ENCODE peak calls at places on chromosome 5, in nine cellular contexts. N is neural progenitor cell, S is Caco-2, J is body of pancreas, L is sigmoid colon, F is A673, U is left ventricle myocardium inferior, M is endothelial cell of umbilical vein, H is right lobe of liver. V is an unnamed sample. For H3K4me1, the result is how much of the 10 kb centered on the place peaks cover.

GRCh38 chr5:90875456-90875855 is 316.9 kb downstream of the ADGRV1 start:
- DNase-seq in J (no peak), S (no peak), F (no peak), U (no peak), M (no peak), N (no peak), L (no peak), H (no peak), V (no peak)

GRCh38 chr5:115377468-115378217 is 81.2 kb upstream of the CCDC112 start:
- DNase-seq in H (no peak), U (no peak), M (peak), F (peak), J (no peak), L (no peak), S (no peak), N (no peak), V (no peak)

GRCh38 chr5:77935516-77936364 is 159.6 kb upstream of the TBCA start:
- DNase-seq in L (no peak), U (no peak), N (no peak), H (no peak), J (no peak), M (no peak), S (no peak), F (peak), V (no peak)

GRCh38 chr5:40401965-40402364 is 277.8 kb upstream of the PTGER4 start:
- DNase-seq in H (no peak), F (peak), N (no peak), J (no peak), U (no peak), M (no peak), S (no peak), L (no peak), V (no peak)

GRCh38 chr5:92838253-92838652 is 742.8 kb downstream of the NR2F1-AS1 start:
- DNase-seq in H (no peak), L (no peak), S (no peak), U (no peak), F (no peak), J (no peak), M (no peak), N (peak), V (no peak)

GRCh38 chr5:161230222-161230621 is 316.3 kb downstream of the GABRB2 start:
- DNase-seq in N (peak), U (no peak), S (peak), M (no peak), L (no peak), H (no peak), J (peak), F (no peak), V (peak)

GRCh38 chr5:61274561-61274960 is 57.5 kb upstream of the ZSWIM6 start:
- DNase-seq in U (no peak), S (no peak), N (no peak), M (no peak), F (no peak), H (no peak), J (no peak), L (no peak), V (no peak)

GRCh38 chr5:131981516-131981915 is 29.9 kb downstream of the ACSL6 start:
- DNase-seq in F (no peak), N (no peak), S (no peak), M (no peak), H (no peak), L (no peak), J (no peak), U (no peak), V (no peak)

GRCh38 chr5:147290261-147290660 is 55.4 kb downstream of the STK32A start:
- DNase-seq in S (no peak), H (no peak), N (peak), U (peak), L (no peak), F (no peak), J (peak), M (no peak), V (no peak)

GRCh38 chr5:13976867-13977479 is 32.5 kb upstream of the DNAH5 start:
- DNase-seq in M (peak), H (no peak), S (no peak), N (peak), U (no peak), F (peak), L (no peak), J (no peak), V (no peak)

GRCh38 chr5:134784241-134784920 is 25.8 kb downstream of the DDX46 start:
- DNase-seq in J (no peak), S (no peak), N (no peak), M (peak), H (no peak), L (no peak), U (no peak), F (peak), V (no peak)

GRCh38 chr5:89946514-89946913 is 463.0 kb downstream of the CETN3 start:
- DNase-seq in U (no peak), N (no peak), L (no peak), J (no peak), H (no peak), S (no peak), M (no peak), F (peak), V (no peak)

GRCh38 chr5:92403308-92403707 is 1020.2 kb upstream of the ARRDC3 start:
- DNase-seq in U (no peak), J (no peak), H (no peak), N (no peak), S (no peak), M (no peak), L (no peak), F (no peak), V (no peak)

GRCh38 chr5:55911784-55912653 is 60.9 kb downstream of the IL31RA start:
- DNase-seq in J (no peak), S (no peak), U (no peak), L (no peak), H (no peak), N (no peak), M (no peak), F (no peak), V (no peak)

GRCh38 chr5:147906326-147907095 is at the start of gene C5orf46:
- DNase-seq in S (no peak), U (no peak), M (no peak), L (no peak), J (no peak), F (peak), N (no peak), H (no peak), V (no peak)

GRCh38 chr5:17890501-17890900 is 256.2 kb downstream of the TAF11L14 start:
- DNase-seq in L (no peak), S (no peak), M (no peak), H (no peak), J (no peak), F (peak), U (no peak), N (no peak), V (no peak)

GRCh38 chr5:122129332-122129731 is at the start of gene ZNF474:
- DNase-seq in H (no peak), S (no peak), M (peak), L (peak), N (peak), U (no peak), J (no peak), F (peak), V (peak)
- H3K4me3 ChIP-seq in H (no peak), S (no peak), M (no peak), L (no peak), N (no peak), U (no peak), J (no peak), F (no peak), V (no peak)

GRCh38 chr5:96933764-96934163 is 2.1 kb upstream of the LNPEP start:
- DNase-seq in J (no peak), U (no peak), H (no peak), M (no peak), S (no peak), N (no peak), L (no peak), F (no peak), V (no peak)

GRCh38 chr5:96936431-96937221 is 746 bp downstream of the LNPEP start:
- DNase-seq in F (peak), M (peak), J (peak), U (peak), H (peak), L (peak), N (peak), S (peak), V (peak)

GRCh38 chr5:96935556-96936430 is at the start of gene LNPEP:
- DNase-seq in M (peak), L (peak), H (peak), U (peak), S (peak), F (peak), N (peak), J (peak), V (peak)

GRCh38 chr5:96934291-96934694 is 1.6 kb upstream of the LNPEP start:
- DNase-seq in J (peak), F (no peak), H (no peak), U (no peak), S (no peak), N (peak), L (no peak), M (no peak), V (peak)

GRCh38 chr5:96934695-96935555 is 955 bp upstream of the LNPEP start:
- DNase-seq in M (peak), S (peak), F (peak), L (peak), H (peak), J (peak), U (peak), N (peak), V (peak)
- TF ChIP-seq CTCF in M (no peak), S (no peak), F (no peak), L (no peak), H (peak), J (no peak), U (no peak), N (no peak), V (peak)

GRCh38 chr5:119319401-119319800 is 36.4 kb upstream of the TNFAIP8 start:
- DNase-seq in U (no peak), F (no peak), J (no peak), N (no peak), H (no peak), M (no peak), S (no peak), L (no peak), V (no peak)
- H3K4me1 ChIP-seq in U (under half), F (under half), J (under half), N (under half), H (under half), M (under half), S (under half), L (under half), V (under half)

DNA sequence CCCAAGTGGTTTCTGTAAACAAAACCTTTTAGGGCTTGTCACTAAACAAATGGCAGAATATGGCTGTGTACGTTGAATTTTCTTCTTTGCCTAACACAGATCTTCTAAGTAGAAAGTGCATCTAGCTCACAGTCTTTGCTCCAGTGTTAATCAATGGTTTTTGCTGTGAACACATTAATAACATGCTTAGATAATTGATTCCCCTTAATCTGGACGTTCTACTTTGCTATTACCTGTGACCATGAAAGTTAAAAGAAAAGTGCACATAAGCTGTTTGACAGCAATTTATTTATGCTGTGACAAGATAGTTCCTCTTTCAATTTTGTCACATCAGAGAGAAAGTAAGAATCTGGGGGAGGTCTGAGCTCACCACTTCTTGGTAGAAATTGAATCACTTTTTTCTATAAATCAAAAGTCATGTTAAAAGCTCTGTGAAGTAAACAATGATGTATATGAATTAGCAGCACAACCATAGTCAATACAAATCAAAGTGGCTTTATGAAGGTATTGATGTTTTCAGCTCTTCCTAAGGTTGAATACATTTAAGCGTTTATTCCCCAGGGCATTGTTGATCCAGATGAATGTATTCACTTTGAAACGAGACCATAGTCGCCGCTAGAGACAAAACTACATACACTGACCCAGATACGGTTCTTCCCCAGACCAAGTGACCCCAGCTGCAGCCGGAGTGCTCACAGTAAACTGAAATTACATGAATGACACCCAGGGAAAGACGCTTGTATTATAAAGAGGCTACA is 174.6 kb upstream of the ZNF608 start:
- DNase-seq in M (no peak), U (no peak), L (no peak), S (no peak), N (peak), F (no peak), J (no peak), H (no peak), V (no peak)
- H3K4me3 ChIP-seq in M (no peak), U (no peak), L (no peak), S (no peak), N (no peak), F (no peak), J (no peak), H (no peak), V (no peak)

DNA sequence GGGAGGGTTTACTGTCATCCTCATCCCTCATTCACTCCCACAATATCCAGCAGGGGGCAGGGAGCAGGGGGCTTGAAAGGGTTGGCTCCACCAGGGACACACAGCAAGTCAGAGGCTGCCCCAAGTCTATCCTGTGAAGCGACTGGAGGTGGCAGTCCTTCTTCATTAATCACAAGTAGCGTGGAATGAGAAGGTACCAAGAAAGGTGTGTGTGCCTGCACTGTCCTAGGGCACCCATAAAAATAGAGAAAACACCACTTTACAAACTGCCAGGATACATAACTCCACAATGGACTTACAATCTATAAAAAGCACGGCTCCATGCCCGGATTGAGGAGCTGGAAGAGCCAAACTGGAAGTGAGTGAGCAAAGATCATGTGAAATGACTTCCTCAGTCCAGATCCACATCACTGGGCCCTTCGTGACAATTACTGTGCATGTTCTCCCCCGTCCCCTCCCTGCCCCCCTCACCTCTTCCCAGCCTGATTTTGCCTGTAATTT is 183.9 kb downstream of the SLIT3 start:
- DNase-seq in S (peak), N (peak), U (no peak), L (no peak), M (peak), F (peak), H (no peak), J (no peak), V (no peak)
- TF ChIP-seq CTCF in S (peak), N (peak), U (peak), L (no peak), M (no peak), F (no peak), H (no peak), J (no peak), V (no peak)

GRCh38 chr5:158958048-158958994 is 141.4 kb downstream of the EBF1 start:
- DNase-seq in M (no peak), U (no peak), N (peak), L (no peak), H (no peak), F (no peak), S (no peak), J (no peak), V (no peak)
- H3K4me1 ChIP-seq in M (under half), U (under half), N (under half), L (under half), H (under half), F (under half), S (under half), J (under half), V (under half)

DNA sequence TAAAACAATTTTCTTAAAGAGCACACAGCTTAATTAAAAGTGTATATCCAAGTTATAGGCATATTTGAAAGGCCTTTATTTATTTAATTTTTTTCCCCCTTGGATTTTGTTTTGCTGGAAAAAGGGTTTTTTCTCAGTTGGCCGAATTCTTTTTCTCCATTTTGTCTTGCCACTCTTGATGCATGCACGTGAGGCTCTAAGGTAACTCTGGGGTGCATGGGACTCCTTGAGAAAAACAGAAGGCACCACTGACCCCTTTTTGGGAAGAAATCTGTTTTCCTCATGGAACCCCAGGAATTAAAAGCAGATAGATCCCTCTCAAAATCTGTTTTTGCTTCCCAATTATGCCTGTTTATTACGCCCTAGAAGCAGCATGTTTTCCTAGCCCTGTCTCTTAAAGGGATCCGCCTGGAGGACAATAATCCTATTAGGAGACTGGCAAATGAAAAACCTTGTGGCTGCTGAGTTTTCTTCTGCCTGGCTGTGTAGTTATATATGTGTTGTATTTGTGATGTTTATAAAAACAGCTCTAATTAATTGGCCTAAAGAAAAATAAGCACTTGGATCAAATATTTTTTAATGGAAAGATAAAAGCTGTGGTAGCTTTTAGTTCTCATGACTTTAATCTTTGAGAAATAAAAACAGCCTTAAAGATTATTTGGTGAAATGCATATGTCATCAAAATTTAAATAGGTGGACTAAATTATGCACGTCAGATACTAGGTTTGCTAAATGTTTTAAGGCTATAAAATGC is 435.1 kb upstream of the CDH9 start:
- DNase-seq in M (no peak), J (no peak), U (no peak), N (peak), F (peak), L (no peak), H (no peak), S (no peak), V (no peak)
- H3K4me3 ChIP-seq in M (no peak), J (no peak), U (peak), N (peak), F (no peak), L (no peak), H (no peak), S (no peak), V (no peak)

V was measured in prostate gland.